ENCODE peak calls at places on chromosome 19, in four cellular contexts. P is H1, X is A549, C is HepG2. J is an unnamed sample.

GRCh38 chr19:41302624-41303351 is 7.2 kb upstream of the CCDC97 start:
- DNase-seq in P (no peak), X (no peak), C (no peak), J (no peak)

GRCh38 chr19:46000497-46001246 is 5.4 kb downstream of the CCDC61 start:
- DNase-seq in P (peak), X (no peak), C (no peak), J (peak)

GRCh38 chr19:14473073-14473790 is 1.9 kb downstream of the PTGER1 start:
- DNase-seq in P (peak), X (no peak), C (no peak), J (peak)

GRCh38 chr19:5480427-5480836 is 25.2 kb downstream of the ZNRF4 start:
- DNase-seq in P (peak), X (peak), C (peak), J (peak)

GRCh38 chr19:3179739-3180293 is 1.2 kb downstream of the S1PR4 start:
- DNase-seq in P (no peak), X (no peak), C (no peak), J (no peak)

GRCh38 chr19:6248856-6249255 is 30.9 kb downstream of the MLLT1 start:
- DNase-seq in P (no peak), X (no peak), C (no peak), J (no peak)

GRCh38 chr19:6720369-6721112 is at the start of gene C3:
- DNase-seq in P (no peak), X (peak), C (peak), J (peak)

GRCh38 chr19:46813570-46814358 is 25.4 kb upstream of the SLC1A5 start:
- DNase-seq in P (no peak), X (peak), C (peak), J (peak)

GRCh38 chr19:38384209-38385027 is 3.4 kb downstream of the GGN start:
- DNase-seq in P (peak), X (peak), C (peak), J (peak)

GRCh38 chr19:4557186-4557970 is 2.1 kb downstream of the SEMA6B start:
- DNase-seq in P (peak), X (no peak), C (no peak), J (peak)

GRCh38 chr19:1794424-1795185 is 17.5 kb downstream of the ATP8B3 start:
- DNase-seq in P (no peak), X (no peak), C (no peak), J (peak)

GRCh38 chr19:50003810-50004419 is 21.3 kb downstream of the VRK3 start:
- DNase-seq in P (no peak), X (peak), C (no peak), J (peak)

GRCh38 chr19:3821857-3822364 is 35.7 kb upstream of the MATK start:
- DNase-seq in P (peak), X (peak), C (peak), J (peak)

GRCh38 chr19:43776285-43776684 is 4.5 kb downstream of the KCNN4 start:
- DNase-seq in P (no peak), X (no peak), C (no peak), J (peak)

GRCh38 chr19:5949792-5950305 is 28.1 kb downstream of the RANBP3 start:
- DNase-seq in P (no peak), X (no peak), C (no peak), J (no peak)

GRCh38 chr19:42283248-42284065 is 14.4 kb downstream of the CIC start:
- DNase-seq in P (peak), X (peak), C (peak), J (peak)

GRCh38 chr19:33100894-33101644 is 20.1 kb downstream of the GPATCH1 start:
- DNase-seq in P (no peak), X (peak), C (peak), J (peak)

GRCh38 chr19:5145521-5146511 is 176.9 kb downstream of the KDM4B start:
- DNase-seq in P (no peak), X (no peak), C (no peak), J (no peak)

GRCh38 chr19:3656747-3657394 is 30.3 kb upstream of the CACTIN start:
- DNase-seq in P (no peak), X (no peak), C (no peak), J (no peak)

GRCh38 chr19:10915511-10916091 is 12.8 kb downstream of the YIPF2 start:
- DNase-seq in P (no peak), X (no peak), C (no peak), J (no peak)

GRCh38 chr19:19860756-19861390 is 4.8 kb upstream of the ZNF253 start:
- DNase-seq in P (peak), X (no peak), C (no peak), J (peak)

GRCh38 chr19:22532388-22533310 is 101.5 kb upstream of the ZNF492 start:
- DNase-seq in P (no peak), X (no peak), C (no peak), J (no peak)

GRCh38 chr19:45130888-45131615 is 29.7 kb downstream of the NKPD1 start:
- DNase-seq in P (no peak), X (peak), C (peak), J (no peak)

GRCh38 chr19:11479470-11480080 is 1.3 kb downstream of the ELAVL3 start:
- DNase-seq in P (peak), X (no peak), C (peak), J (peak)

GRCh38 chr19:42442833-42443232 is at the start of gene CXCL17:
- DNase-seq in P (no peak), X (no peak), C (no peak), J (no peak)

GRCh38 chr19:48487944-48488343 is 18.8 kb downstream of the CYTH2 start:
- DNase-seq in P (no peak), X (peak), C (peak), J (no peak)

GRCh38 chr19:16849168-16849567 is 20.0 kb downstream of the SIN3B start:
- DNase-seq in P (no peak), X (no peak), C (no peak), J (no peak)

GRCh38 chr19:41439441-41440222 is at the start of gene DMAC2:
- DNase-seq in P (peak), X (peak), C (peak), J (peak)

GRCh38 chr19:5205937-5206750 is 134.5 kb downstream of the PTPRS start:
- DNase-seq in P (no peak), X (no peak), C (no peak), J (no peak)

GRCh38 chr19:5918463-5919079 is 4.5 kb downstream of the CAPS start:
- DNase-seq in P (no peak), X (no peak), C (no peak), J (no peak)

GRCh38 chr19:7504684-7505083 is 11.2 kb upstream of the ZNF358 start:
- DNase-seq in P (no peak), X (no peak), C (no peak), J (no peak)

GRCh38 chr19:48780684-48781391 is 25.5 kb downstream of the FGF21 start:
- DNase-seq in P (no peak), X (no peak), C (peak), J (peak)

GRCh38 chr19:14758816-14759215 is 19.5 kb downstream of the ADGRE2 start:
- DNase-seq in P (peak), X (no peak), C (no peak), J (no peak)

GRCh38 chr19:11698231-11698630 is 40.5 kb downstream of the ZNF823 start:
- DNase-seq in P (no peak), X (no peak), C (no peak), J (no peak)

GRCh38 chr19:46542428-46543230 is 47.0 kb upstream of the PNMA8B start:
- DNase-seq in P (peak), X (peak), C (peak), J (peak)

GRCh38 chr19:2215281-2215751 is 20.8 kb downstream of the PLEKHJ1 start:
- DNase-seq in P (no peak), X (no peak), C (no peak), J (no peak)

GRCh38 chr19:51726049-51726448 is 2.3 kb upstream of the HAS1 start:
- DNase-seq in P (no peak), X (no peak), C (no peak), J (peak)
- TF ChIP-seq PHF8 in P (no peak), X (no peak), C (no peak), J (no peak)

GRCh38 chr19:21098291-21098690 is 16.3 kb downstream of the ZNF714 start:
- DNase-seq in P (no peak), X (no peak), C (no peak), J (no peak)

DNA sequence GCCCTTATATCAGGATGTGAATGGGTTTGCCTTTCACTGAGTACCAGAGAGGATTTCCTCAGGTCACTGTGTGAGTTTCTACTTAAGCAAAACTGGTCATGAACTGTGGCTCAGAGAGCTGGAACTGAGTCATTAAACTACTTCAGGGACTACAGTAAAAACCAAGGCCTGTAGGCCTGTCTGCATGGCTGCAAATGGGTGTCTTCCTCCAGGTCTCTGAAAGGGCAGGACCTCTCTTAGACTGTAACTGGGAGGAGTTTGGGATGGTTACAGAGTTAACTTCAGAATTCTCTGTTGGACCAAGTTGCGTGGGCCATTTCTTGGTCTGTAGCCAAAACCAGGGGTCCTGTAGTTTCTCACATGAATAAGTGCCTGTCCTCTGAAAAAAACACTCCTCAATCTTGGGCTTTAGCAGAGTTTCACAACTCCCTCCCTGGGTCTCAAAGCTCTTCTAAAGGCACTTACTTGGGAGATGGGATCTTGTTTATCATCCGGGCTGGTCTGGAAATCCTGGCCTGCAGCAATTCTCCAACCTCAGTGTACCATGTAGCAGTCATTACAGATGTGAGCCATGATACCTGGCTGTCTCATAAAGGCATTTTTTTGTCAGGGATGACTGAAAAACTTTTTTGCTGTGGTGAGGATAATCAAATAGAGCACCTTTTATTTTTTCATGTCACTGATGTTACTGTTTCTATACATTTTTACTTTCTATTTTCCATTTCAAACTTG is 19.7 kb downstream of the ZNF714 start:
- DNase-seq in P (no peak), X (no peak), C (no peak), J (no peak)
- TF ChIP-seq PHF8 in P (no peak), X (no peak), C (no peak), J (no peak)

GRCh38 chr19:34482380-34483250 is 1.1 kb downstream of the WTIP start:
- DNase-seq in P (peak), X (peak), C (no peak), J (no peak)

GRCh38 chr19:34481861-34482379 is 362 bp downstream of the WTIP start:
- DNase-seq in P (peak), X (peak), C (no peak), J (no peak)

GRCh38 chr19:34479396-34479795 is 2.2 kb upstream of the WTIP start:
- DNase-seq in P (no peak), X (no peak), C (no peak), J (no peak)

GRCh38 chr19:34480491-34480890 is 1.1 kb upstream of the WTIP start:
- DNase-seq in P (peak), X (no peak), C (no peak), J (no peak)

GRCh38 chr19:34480971-34481821 is at the start of gene WTIP:
- DNase-seq in P (peak), X (peak), C (peak), J (no peak)
- TF ChIP-seq PHF8 in P (peak), X (peak), C (peak), J (no peak)

DNA sequence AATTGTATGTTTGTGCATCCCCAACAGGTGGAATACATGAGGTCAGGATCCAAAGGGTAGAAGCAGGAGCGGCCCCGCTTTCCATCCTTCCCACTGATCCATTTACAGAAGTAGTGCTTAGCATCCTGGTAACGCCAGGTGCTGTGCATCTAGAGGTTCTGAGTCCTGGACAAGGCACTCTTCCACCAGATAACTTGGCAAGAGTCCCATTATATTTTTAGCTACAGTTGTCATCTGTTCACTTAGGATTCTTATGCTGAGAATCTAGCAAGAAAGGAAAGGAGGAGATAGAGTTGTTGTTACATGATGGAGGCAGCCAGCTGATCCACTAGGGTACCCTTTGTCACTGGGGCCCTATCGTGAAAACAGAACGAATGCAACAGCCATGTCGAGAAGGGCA is 389.5 kb upstream of the ZNF507 start:
- DNase-seq in P (no peak), X (no peak), C (no peak), J (no peak)
- TF ChIP-seq PHF8 in P (no peak), X (no peak), C (no peak), J (no peak)

GRCh38 chr19:18002347-18002850 is 5.6 kb upstream of the ARRDC2 start:
- DNase-seq in P (no peak), X (no peak), C (no peak), J (no peak)

GRCh38 chr19:17999685-18000479 is 8.1 kb upstream of the ARRDC2 start:
- DNase-seq in P (no peak), X (no peak), C (no peak), J (peak)

GRCh38 chr19:18000480-18000980 is 7.4 kb upstream of the ARRDC2 start:
- DNase-seq in P (no peak), X (no peak), C (no peak), J (no peak)

GRCh38 chr19:18001837-18002345 is 6.1 kb upstream of the ARRDC2 start:
- DNase-seq in P (no peak), X (no peak), C (no peak), J (no peak)

DNA sequence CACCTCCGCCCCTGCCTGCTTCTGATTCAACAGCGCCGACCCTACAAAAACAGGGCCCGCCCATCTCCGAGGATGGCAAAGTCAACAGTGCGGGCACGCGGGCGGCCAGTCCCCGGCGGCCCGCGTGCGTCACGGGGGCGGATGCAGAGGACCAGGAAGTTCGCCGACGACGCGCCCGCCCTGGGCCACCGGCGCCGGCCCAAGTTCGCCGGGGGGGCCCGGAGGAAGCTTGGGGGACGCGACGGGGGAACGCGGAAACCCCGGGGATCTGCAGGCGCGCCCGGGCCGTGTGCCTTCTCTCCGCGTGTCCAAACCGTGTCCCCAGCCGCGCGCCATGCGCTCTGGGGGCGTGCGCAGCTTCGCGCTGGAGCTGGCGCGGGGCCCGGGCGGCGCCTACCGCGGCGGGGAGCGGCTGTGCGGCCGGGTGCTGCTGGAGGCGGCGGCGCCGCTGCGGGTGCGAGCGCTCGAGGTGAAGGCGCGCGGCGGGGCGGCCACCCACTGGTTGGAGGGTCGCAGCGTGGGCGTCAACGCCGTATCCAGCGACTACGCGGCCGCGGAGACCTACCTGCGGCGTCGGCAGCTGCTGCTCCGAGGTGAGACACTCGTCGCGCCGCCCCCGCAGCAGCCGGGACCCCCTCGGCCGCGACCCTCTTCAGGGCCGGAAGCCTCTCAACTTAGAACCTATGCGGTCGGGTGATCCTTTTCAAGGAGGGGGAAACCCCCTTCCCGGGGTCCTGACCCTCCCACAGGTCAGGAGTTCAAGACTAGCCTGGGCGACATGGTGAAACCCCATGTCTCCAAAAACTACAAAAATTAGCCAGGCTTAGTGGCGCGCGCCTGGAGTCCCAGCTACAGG is 6.8 kb upstream of the ARRDC2 start:
- DNase-seq in P (peak), X (peak), C (peak), J (peak)
- TF ChIP-seq PHF8 in P (peak), X (peak), C (peak), J (peak)

GRCh38 chr19:34345934-34346333 is 19.1 kb upstream of the GPI start:
- DNase-seq in P (peak), X (peak), C (peak), J (peak)
- TF ChIP-seq PHF8 in P (no peak), X (no peak), C (no peak), J (no peak)

DNA sequence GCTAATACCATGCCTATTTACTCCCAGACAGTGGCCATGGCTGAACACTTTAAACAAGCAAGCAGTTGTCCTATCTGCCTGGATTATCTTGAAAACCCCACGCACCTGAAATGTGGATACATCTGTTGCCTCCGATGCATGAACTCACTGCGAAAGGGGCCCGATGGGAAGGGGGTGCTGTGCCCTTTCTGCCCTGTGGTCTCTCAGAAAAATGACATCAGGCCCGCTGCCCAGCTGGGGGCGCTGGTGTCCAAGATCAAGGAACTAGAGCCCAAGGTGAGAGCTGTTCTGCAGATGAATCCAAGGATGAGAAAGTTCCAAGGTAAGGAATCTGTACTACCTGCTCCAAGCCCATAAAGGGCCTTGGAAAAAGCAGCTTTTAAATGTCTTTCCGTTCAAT is 8.6 kb downstream of the RFPL4AL1 start:
- DNase-seq in P (peak), X (no peak), C (no peak), J (peak)
- TF ChIP-seq PHF8 in P (no peak), X (no peak), C (no peak), J (no peak)

DNA sequence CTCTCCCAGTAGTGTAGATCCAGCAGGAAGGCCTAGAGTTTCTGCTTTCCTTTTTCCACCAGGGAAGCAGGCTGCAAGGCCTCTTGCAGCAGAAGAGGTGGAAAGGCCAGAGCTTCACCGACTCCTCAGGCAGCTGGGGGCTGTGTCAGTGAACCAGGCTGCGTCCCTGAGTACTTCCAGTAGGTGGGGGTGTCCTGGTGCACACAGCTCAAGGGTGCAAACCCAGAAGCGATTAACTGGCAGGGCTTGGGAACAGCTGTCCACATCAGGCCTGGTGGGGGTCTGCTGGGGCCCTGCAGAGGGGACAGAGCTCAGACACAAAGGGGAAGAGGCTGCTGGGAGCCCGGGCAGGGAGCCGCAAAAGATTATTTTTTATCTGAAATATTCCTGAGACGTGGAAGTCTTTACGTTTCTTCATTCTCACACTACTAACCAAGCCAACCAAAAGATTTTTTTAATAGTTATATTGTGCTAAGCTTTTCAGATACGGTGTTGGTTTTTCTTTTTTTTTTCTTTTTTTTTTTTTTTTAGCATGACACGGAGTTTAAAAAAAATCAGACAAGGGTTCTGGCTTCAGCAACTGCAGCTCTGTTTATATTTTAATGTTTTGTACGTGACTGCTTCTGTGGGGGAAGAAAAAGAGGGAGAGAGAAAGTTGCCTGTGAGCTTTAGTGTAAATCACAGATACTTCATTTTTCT is 11.0 kb downstream of the TSHZ3 start:
- DNase-seq in P (peak), X (peak), C (peak), J (peak)
- TF ChIP-seq PHF8 in P (no peak), X (no peak), C (no peak), J (no peak)

J was measured in K562.